ENCODE peak calls at places on chromosome 17, in five cellular contexts. One of them, this sample, is unnamed.

GRCh38 chr17:35947156-35947585 is 3.7 kb upstream of the LYZL6 start:
- DNase-seq in body of pancreas: peak
- DNase-seq in K562: peak
- DNase-seq in AG09309: no peak
- DNase-seq in uterus: no peak
- DNase-seq in this sample: peak

GRCh38 chr17:62892870-62893338 is 73.1 kb upstream of the TANC2 start:
- DNase-seq in body of pancreas: peak
- DNase-seq in K562: no peak
- DNase-seq in AG09309: peak
- DNase-seq in uterus: no peak
- DNase-seq in this sample: peak

GRCh38 chr17:27351741-27352140 is 57.8 kb downstream of the WSB1 start:
- DNase-seq in body of pancreas: no peak
- DNase-seq in K562: no peak
- DNase-seq in AG09309: no peak
- DNase-seq in uterus: no peak
- DNase-seq in this sample: no peak

GRCh38 chr17:49252148-49252682 is 21.6 kb upstream of the PHOSPHO1 start:
- DNase-seq in body of pancreas: peak
- DNase-seq in K562: peak
- DNase-seq in AG09309: no peak
- DNase-seq in uterus: no peak
- DNase-seq in this sample: no peak

GRCh38 chr17:59652119-59652518 is 32.4 kb downstream of the CLTC start:
- DNase-seq in body of pancreas: no peak
- DNase-seq in K562: no peak
- DNase-seq in AG09309: peak
- DNase-seq in uterus: no peak
- DNase-seq in this sample: no peak

GRCh38 chr17:55269894-55270293 is 5.1 kb downstream of the HLF start:
- DNase-seq in body of pancreas: no peak
- DNase-seq in K562: no peak
- DNase-seq in AG09309: no peak
- DNase-seq in uterus: no peak
- DNase-seq in this sample: no peak

GRCh38 chr17:60170835-60171752 is 21.3 kb downstream of the CA4 start:
- DNase-seq in body of pancreas: no peak
- DNase-seq in K562: no peak
- DNase-seq in AG09309: no peak
- DNase-seq in uterus: no peak
- DNase-seq in this sample: no peak

GRCh38 chr17:63675607-63676539 is 24.1 kb downstream of the LIMD2 start:
- DNase-seq in body of pancreas: peak
- DNase-seq in K562: peak
- DNase-seq in AG09309: peak
- DNase-seq in uterus: peak
- DNase-seq in this sample: no peak

DNA sequence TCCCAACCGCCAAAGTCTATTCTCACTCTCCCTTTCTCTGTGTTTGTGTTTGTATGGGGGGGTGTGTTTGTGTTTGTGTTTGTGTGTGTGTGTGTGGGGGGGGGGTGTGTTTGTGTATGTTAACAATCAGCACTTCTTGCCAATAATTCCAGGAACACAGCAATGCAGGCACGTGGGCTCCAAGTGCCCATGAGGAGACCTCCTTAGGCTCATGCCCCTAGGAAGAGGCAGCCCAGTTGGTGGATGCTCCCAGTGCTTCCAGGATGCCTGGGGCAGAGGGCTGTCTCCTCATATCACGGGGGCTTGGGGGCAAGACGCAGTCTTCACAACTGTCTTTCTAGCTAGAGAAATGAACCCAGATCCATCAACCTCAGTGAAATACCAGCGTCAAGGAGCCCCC is 9.9 kb downstream of the ABR start:
- DNase-seq in body of pancreas: no peak
- DNase-seq in K562: no peak
- DNase-seq in AG09309: no peak
- DNase-seq in uterus: no peak
- DNase-seq in this sample: no peak
- TF ChIP-seq CTCF in body of pancreas: no peak
- TF ChIP-seq CTCF in K562: no peak
- TF ChIP-seq CTCF in AG09309: no peak
- TF ChIP-seq CTCF in uterus: no peak
- TF ChIP-seq CTCF in this sample: no peak

GRCh38 chr17:44350733-44351226 is 5.7 kb downstream of the GRN start:
- DNase-seq in body of pancreas: peak
- DNase-seq in K562: peak
- DNase-seq in AG09309: no peak
- DNase-seq in uterus: no peak
- DNase-seq in this sample: peak
- TF ChIP-seq CTCF in body of pancreas: peak
- TF ChIP-seq CTCF in K562: peak
- TF ChIP-seq CTCF in AG09309: peak
- TF ChIP-seq CTCF in uterus: peak
- TF ChIP-seq CTCF in this sample: peak

GRCh38 chr17:8799001-8799850 is at the start of gene MFSD6L:
- DNase-seq in body of pancreas: peak
- DNase-seq in K562: no peak
- DNase-seq in AG09309: no peak
- DNase-seq in uterus: no peak
- DNase-seq in this sample: peak
- TF ChIP-seq CTCF in body of pancreas: peak
- TF ChIP-seq CTCF in K562: no peak
- TF ChIP-seq CTCF in AG09309: no peak
- TF ChIP-seq CTCF in uterus: no peak
- TF ChIP-seq CTCF in this sample: no peak

DNA sequence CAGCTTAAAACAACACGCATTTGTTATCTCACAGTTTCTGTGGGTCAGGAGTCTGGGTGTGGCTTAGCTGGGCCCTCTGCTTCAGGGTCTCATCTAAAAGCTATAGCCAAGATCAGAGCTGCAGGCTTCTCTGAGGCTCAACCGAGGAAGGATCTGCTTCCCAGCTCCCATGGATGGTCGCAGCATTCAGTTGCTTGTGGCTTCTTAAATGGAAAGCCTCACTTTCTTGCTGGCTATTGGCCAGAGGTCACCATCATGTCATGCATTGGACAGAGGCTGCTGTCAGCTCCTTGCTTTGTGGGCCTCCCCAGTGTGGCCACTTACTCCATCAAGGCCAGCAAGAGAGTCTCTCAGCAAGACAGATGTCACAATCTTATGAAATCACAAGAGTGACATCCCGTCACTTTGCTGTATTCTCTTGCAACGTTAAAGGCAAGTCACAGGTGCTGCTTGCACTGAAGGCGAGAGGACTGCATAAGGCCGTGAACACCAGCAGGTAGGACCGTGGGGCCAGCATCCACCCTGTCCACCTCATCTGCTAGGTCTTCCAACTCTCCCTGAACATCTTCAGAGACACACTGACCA is 117.8 kb upstream of the TNRC6C start:
- DNase-seq in body of pancreas: no peak
- DNase-seq in K562: peak
- DNase-seq in AG09309: no peak
- DNase-seq in uterus: no peak
- DNase-seq in this sample: no peak
- TF ChIP-seq CTCF in body of pancreas: no peak
- TF ChIP-seq CTCF in K562: no peak
- TF ChIP-seq CTCF in AG09309: no peak
- TF ChIP-seq CTCF in uterus: no peak
- TF ChIP-seq CTCF in this sample: no peak

GRCh38 chr17:76182016-76182764 is 41.1 kb upstream of the FOXJ1 start:
- DNase-seq in body of pancreas: peak
- DNase-seq in K562: peak
- DNase-seq in AG09309: peak
- DNase-seq in uterus: peak
- DNase-seq in this sample: peak

GRCh38 chr17:76184266-76184665 is 43.2 kb upstream of the FOXJ1 start:
- DNase-seq in body of pancreas: no peak
- DNase-seq in K562: no peak
- DNase-seq in AG09309: no peak
- DNase-seq in uterus: no peak
- DNase-seq in this sample: no peak

GRCh38 chr17:76178124-76178523 is 37.1 kb upstream of the FOXJ1 start:
- DNase-seq in body of pancreas: no peak
- DNase-seq in K562: no peak
- DNase-seq in AG09309: no peak
- DNase-seq in uterus: no peak
- DNase-seq in this sample: no peak

GRCh38 chr17:76176701-76177574 is 35.9 kb upstream of the FOXJ1 start:
- DNase-seq in body of pancreas: no peak
- DNase-seq in K562: no peak
- DNase-seq in AG09309: no peak
- DNase-seq in uterus: no peak
- DNase-seq in this sample: no peak

GRCh38 chr17:76179496-76180467 is 38.7 kb upstream of the FOXJ1 start:
- DNase-seq in body of pancreas: no peak
- DNase-seq in K562: peak
- DNase-seq in AG09309: no peak
- DNase-seq in uterus: no peak
- DNase-seq in this sample: no peak
- TF ChIP-seq CTCF in body of pancreas: no peak
- TF ChIP-seq CTCF in K562: peak
- TF ChIP-seq CTCF in AG09309: no peak
- TF ChIP-seq CTCF in uterus: no peak
- TF ChIP-seq CTCF in this sample: no peak

GRCh38 chr17:21275047-21275578 is 9.4 kb upstream of the MAP2K3 start:
- DNase-seq in body of pancreas: no peak
- DNase-seq in K562: no peak
- DNase-seq in AG09309: no peak
- DNase-seq in uterus: no peak
- DNase-seq in this sample: no peak

GRCh38 chr17:21277332-21277731 is 7.2 kb upstream of the MAP2K3 start:
- DNase-seq in body of pancreas: no peak
- DNase-seq in K562: no peak
- DNase-seq in AG09309: no peak
- DNase-seq in uterus: no peak
- DNase-seq in this sample: no peak

GRCh38 chr17:21272881-21273839 is 11.4 kb upstream of the MAP2K3 start:
- DNase-seq in body of pancreas: no peak
- DNase-seq in K562: peak
- DNase-seq in AG09309: no peak
- DNase-seq in uterus: no peak
- DNase-seq in this sample: no peak

GRCh38 chr17:21278304-21279197 is 6.0 kb upstream of the MAP2K3 start:
- DNase-seq in body of pancreas: peak
- DNase-seq in K562: no peak
- DNase-seq in AG09309: no peak
- DNase-seq in uterus: no peak
- DNase-seq in this sample: no peak

DNA sequence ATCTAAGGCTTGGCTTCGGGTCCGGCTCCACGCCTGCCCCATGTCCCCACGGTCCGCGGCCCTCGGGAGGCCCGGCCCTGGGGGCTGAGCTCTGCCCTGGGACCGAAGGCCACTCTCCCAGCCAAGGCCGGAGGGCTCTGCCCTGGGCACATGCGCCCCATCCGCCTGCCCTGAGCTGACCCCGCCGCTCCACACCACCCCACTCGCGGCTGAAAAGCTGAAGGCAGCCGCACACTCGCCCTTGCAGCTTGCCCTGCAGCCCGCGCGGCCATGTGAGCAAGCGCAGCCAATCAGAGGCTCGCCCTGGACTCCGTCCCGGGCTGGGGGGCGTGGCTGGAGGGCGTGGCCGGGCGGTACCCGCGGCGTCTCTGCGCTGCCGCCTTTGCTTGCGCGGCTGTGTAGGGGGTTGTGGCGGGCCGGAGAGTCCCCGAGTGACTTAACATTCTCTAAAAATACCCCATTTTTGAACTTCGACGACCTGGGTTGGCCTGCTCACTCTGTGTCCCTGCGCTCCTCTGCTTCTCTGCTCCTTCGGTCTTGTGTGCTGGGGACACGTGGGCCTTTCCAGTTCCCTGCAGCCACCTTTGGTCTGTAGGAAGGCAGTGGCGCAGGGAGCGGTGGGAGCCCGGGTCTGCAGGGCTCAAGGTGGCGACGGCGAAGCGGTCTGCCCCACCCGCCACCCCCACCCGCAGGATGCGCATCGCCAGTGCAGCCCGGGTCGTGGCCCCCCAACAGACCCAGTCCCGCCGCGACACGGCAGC is 8.8 kb upstream of the MAP2K3 start:
- DNase-seq in body of pancreas: peak
- DNase-seq in K562: peak
- DNase-seq in AG09309: no peak
- DNase-seq in uterus: peak
- DNase-seq in this sample: peak
- TF ChIP-seq CTCF in body of pancreas: no peak
- TF ChIP-seq CTCF in K562: no peak
- TF ChIP-seq CTCF in AG09309: no peak
- TF ChIP-seq CTCF in uterus: peak
- TF ChIP-seq CTCF in this sample: no peak

DNA sequence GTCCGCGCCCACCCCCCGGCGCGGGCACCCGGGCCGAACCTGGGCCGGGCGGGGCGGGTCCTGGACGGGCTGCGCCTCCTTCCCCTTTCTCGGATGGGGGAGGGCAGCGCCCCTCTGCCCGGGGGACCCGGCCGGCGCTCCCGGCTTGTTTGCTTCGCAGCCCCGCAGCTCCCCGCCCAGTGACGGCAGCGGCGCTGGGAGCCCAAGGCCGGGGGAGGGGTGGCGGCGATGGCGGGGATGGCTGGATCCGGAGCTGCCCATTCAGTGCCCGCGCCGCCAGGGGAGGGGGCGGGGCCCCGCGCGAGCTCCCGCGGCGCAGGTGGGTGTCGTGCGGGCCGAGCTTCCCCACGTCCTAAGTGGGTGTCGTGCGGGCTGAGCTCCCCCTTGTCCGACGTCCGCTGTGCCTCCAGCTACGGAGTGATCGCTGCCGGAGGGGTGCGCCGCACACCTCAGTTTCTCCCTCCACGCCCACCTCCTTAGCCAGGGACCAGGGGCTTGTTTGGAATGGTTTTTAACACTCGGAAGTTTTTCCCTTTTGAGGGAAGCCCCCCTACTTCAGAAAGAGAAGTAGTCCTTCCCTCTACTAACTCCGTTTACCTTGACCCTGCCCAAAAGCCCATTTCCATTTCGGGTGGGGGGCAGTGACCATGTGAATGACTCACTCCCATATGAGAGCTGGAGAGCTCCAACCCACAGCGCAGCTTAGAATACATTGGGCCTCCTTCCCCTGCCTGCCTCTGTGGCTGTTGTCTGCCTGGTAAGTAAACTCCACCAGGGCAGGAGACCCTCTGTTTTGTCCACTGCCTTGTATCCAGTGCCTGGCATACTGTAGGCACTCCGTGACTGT is 733 bp downstream of the SGSM2 start:
- DNase-seq in body of pancreas: peak
- DNase-seq in K562: peak
- DNase-seq in AG09309: no peak
- DNase-seq in uterus: peak
- DNase-seq in this sample: peak
- TF ChIP-seq CTCF in body of pancreas: no peak
- TF ChIP-seq CTCF in K562: no peak
- TF ChIP-seq CTCF in AG09309: no peak
- TF ChIP-seq CTCF in uterus: no peak
- TF ChIP-seq CTCF in this sample: no peak

GRCh38 chr17:56593741-56594527 is 435 bp downstream of the NOG start:
- DNase-seq in body of pancreas: peak
- DNase-seq in K562: no peak
- DNase-seq in AG09309: peak
- DNase-seq in uterus: no peak
- DNase-seq in this sample: peak
- TF ChIP-seq CTCF in body of pancreas: no peak
- TF ChIP-seq CTCF in K562: no peak
- TF ChIP-seq CTCF in AG09309: no peak
- TF ChIP-seq CTCF in uterus: no peak
- TF ChIP-seq CTCF in this sample: no peak